ENCODE peak calls at places on chromosomes 2 and 18, in nine cellular contexts. Z is NCI-H510A treated with DMSO at 0.1 percent for 48 hours, R is HTR-8/SVneo, B is HT1080, W is fibroblast of lung, E is ureter, Y is GM04504, M is breast epithelium, U is neural crest cell. D is an unnamed sample.

GRCh38 chr2:47127862-47128543 is 27.1 kb downstream of the STPG4 start:
- DNase-seq in Z (no peak), R (no peak), B (no peak), W (no peak), E (no peak), Y (no peak), M (no peak), U (no peak), D (no peak)

GRCh38 chr2:156456616-156457015 is 20.4 kb downstream of the GPD2 start:
- DNase-seq in Z (no peak), R (no peak), B (peak), W (peak), E (no peak), Y (no peak), M (no peak), U (no peak), D (no peak)

GRCh38 chr2:129253461-129253812 is 726.0 kb upstream of the RAB6C start:
- DNase-seq in Z (peak), R (no peak), B (no peak), W (no peak), E (no peak), Y (no peak), M (no peak), U (peak), D (peak)

GRCh38 chr2:72325592-72326422 is 178.1 kb upstream of the CYP26B1 start:
- DNase-seq in Z (no peak), R (peak), B (peak), W (no peak), E (no peak), Y (no peak), M (no peak), U (no peak), D (peak)

GRCh38 chr2:112216158-112216557 is 38.7 kb downstream of the ZC3H8 start:
- DNase-seq in Z (no peak), R (peak), B (peak), W (peak), E (no peak), Y (no peak), M (no peak), U (no peak), D (peak)

GRCh38 chr2:43438342-43438741 is 157.5 kb downstream of the THADA start:
- DNase-seq in Z (no peak), R (no peak), B (no peak), W (no peak), E (no peak), Y (no peak), M (no peak), U (no peak), D (no peak)

GRCh38 chr2:58664523-58665155 is 423.5 kb upstream of the FANCL start:
- DNase-seq in Z (no peak), R (no peak), B (no peak), W (no peak), E (no peak), Y (no peak), M (no peak), U (no peak), D (no peak)

GRCh38 chr2:214019229-214019972 is 391.5 kb upstream of the VWC2L start:
- DNase-seq in Z (no peak), R (peak), B (peak), W (peak), E (no peak), Y (peak), M (no peak), U (no peak), D (peak)

GRCh38 chr2:78861546-78861945 is 164.0 kb upstream of the REG3G start:
- DNase-seq in Z (peak), R (peak), B (peak), W (no peak), E (no peak), Y (no peak), M (no peak), U (no peak), D (peak)

GRCh38 chr2:231167745-231168459 is 30.5 kb upstream of the ARMC9 start:
- DNase-seq in Z (no peak), R (no peak), B (no peak), W (peak), E (no peak), Y (no peak), M (no peak), U (no peak), D (peak)

GRCh38 chr2:33316314-33316713 is 160.1 kb upstream of the RASGRP3 start:
- DNase-seq in Z (no peak), R (no peak), B (no peak), W (no peak), E (no peak), Y (no peak), M (no peak), U (no peak), D (no peak)

GRCh38 chr2:50491541-50492114 is 540.3 kb downstream of the NRXN1 start:
- DNase-seq in Z (peak), R (peak), B (peak), W (peak), E (no peak), Y (peak), M (no peak), U (peak), D (peak)

GRCh38 chr2:222797308-222797707 is 63.5 kb upstream of the ACSL3 start:
- DNase-seq in Z (peak), R (peak), B (no peak), W (peak), E (no peak), Y (no peak), M (no peak), U (no peak), D (no peak)

GRCh38 chr2:43218221-43218549 is 8.2 kb downstream of the ZFP36L2 start:
- DNase-seq in Z (no peak), R (no peak), B (no peak), W (peak), E (no peak), Y (no peak), M (no peak), U (no peak), D (no peak)

GRCh38 chr2:227125506-227125905 is 38.5 kb downstream of the COL4A4 start:
- DNase-seq in Z (no peak), R (no peak), B (peak), W (no peak), E (no peak), Y (no peak), M (no peak), U (peak), D (no peak)

GRCh38 chr2:68907232-68907922 is 36.2 kb upstream of the BMP10 start:
- DNase-seq in Z (no peak), R (no peak), B (peak), W (no peak), E (no peak), Y (no peak), M (no peak), U (no peak), D (no peak)

GRCh38 chr2:128215897-128216645 is 102.6 kb downstream of the HS6ST1 start:
- DNase-seq in Z (no peak), R (no peak), B (no peak), W (peak), E (no peak), Y (no peak), M (no peak), U (no peak), D (no peak)

GRCh38 chr2:238594796-238595749 is 168.3 kb downstream of the ASB1 start:
- DNase-seq in Z (no peak), R (no peak), B (no peak), W (no peak), E (no peak), Y (no peak), M (no peak), U (no peak), D (no peak)

GRCh38 chr2:205054789-205055188 is 509.5 kb downstream of the PARD3B start:
- DNase-seq in Z (no peak), R (no peak), B (no peak), W (no peak), E (no peak), Y (no peak), M (no peak), U (no peak), D (peak)

GRCh38 chr18:63258749-63259580 is 60.6 kb downstream of the BCL2 start:
- DNase-seq in Z (no peak), R (no peak), B (no peak), W (no peak), E (no peak), Y (no peak), M (no peak), U (no peak), D (peak)

GRCh38 chr2:47019991-47020681 is 104.5 kb upstream of the MCFD2 start:
- DNase-seq in Z (no peak), R (no peak), B (no peak), W (no peak), E (no peak), Y (no peak), M (no peak), U (no peak), D (no peak)

GRCh38 chr2:79576431-79576830 is 63.6 kb downstream of the CTNNA2 start:
- DNase-seq in Z (no peak), R (no peak), B (no peak), W (no peak), E (no peak), Y (no peak), M (no peak), U (no peak), D (no peak)

D was measured in trophoblast cell.